ENCODE peak calls at places on chromosomes 6 and 20, in five cellular contexts. M is PC-3, Y is transverse colon, K is breast epithelium, H is heart left ventricle. I is an unnamed sample.

GRCh38 chr6:52643158-52643557 is 27.8 kb upstream of the TMEM14A start:
- DNase-seq in Y (no peak), H (no peak), K (no peak), M (no peak), I (no peak)

GRCh38 chr6:1286972-1287600 is 24.8 kb upstream of the FOXQ1 start:
- DNase-seq in M (peak; percentile 82), H (no peak), K (peak; percentile 83), Y (peak; percentile 64), I (no peak)

GRCh38 chr6:80466981-80467380 is 360.5 kb downstream of the BCKDHB start:
- DNase-seq in Y (no peak), K (no peak), H (no peak), M (no peak), I (no peak)

GRCh38 chr6:113654396-113654795 is 202.7 kb upstream of the MARCKS start:
- DNase-seq in K (peak; percentile 96), M (peak; percentile 91), Y (peak; percentile 39), H (peak; percentile 28), I (no peak)

GRCh38 chr6:109237082-109237985 is 142.0 kb downstream of the CEP57L1 start:
- DNase-seq in Y (no peak), K (no peak), M (peak; percentile 31), H (no peak), I (no peak)

GRCh38 chr6:96812077-96812703 is 25.1 kb downstream of the GPR63 start:
- DNase-seq in M (no peak), H (no peak), Y (no peak), K (no peak), I (no peak)

GRCh38 chr6:123830110-123830509 is 26.4 kb downstream of the NKAIN2 start:
- DNase-seq in H (no peak), Y (no peak), K (no peak), M (no peak), I (no peak)

GRCh38 chr6:109672204-109672603 is 18.8 kb downstream of the AK9 start:
- DNase-seq in H (no peak), K (no peak), Y (no peak), M (peak; percentile 26), I (no peak)

GRCh38 chr20:617934-618690 is 8.0 kb upstream of the TCF15 start:
- DNase-seq in K (no peak), M (no peak), Y (no peak), H (no peak), I (no peak)

GRCh38 chr6:125732398-125732797 is 17.0 kb upstream of the HEY2 start:
- DNase-seq in K (no peak), H (no peak), M (no peak), Y (no peak), I (no peak)

GRCh38 chr6:72784581-72784980 is 162.7 kb downstream of the KCNQ5 start:
- DNase-seq in K (no peak), M (peak; percentile 42), Y (no peak), H (no peak), I (no peak)

GRCh38 chr6:3229566-3230274 is 2.3 kb upstream of the TUBB2B start:
- DNase-seq in M (no peak), Y (no peak), H (no peak), K (no peak), I (peak; percentile 71)

GRCh38 chr20:13312300-13312699 is 91.2 kb downstream of the ISM1 start:
- DNase-seq in K (no peak), Y (no peak), H (no peak), M (peak; percentile 15), I (no peak)

GRCh38 chr6:104688283-104688969 is 171.3 kb downstream of the HACE1 start:
- DNase-seq in Y (no peak), M (no peak), H (no peak), K (no peak), I (no peak)

GRCh38 chr6:169799474-169799926 is 48.1 kb downstream of the ERMARD start:
- DNase-seq in H (no peak), K (no peak), M (peak; percentile 10), Y (no peak), I (no peak)

GRCh38 chr6:22877946-22878705 is 308.8 kb downstream of the HDGFL1 start:
- DNase-seq in H (no peak), M (no peak), K (no peak), Y (no peak), I (peak; percentile 36)

GRCh38 chr6:2037230-2037926 is 208.0 kb downstream of the GMDS start:
- DNase-seq in M (peak; percentile 15), K (no peak), Y (no peak), H (no peak), I (no peak)

GRCh38 chr6:100281471-100281878 is 183.2 kb downstream of the SIM1 start:
- DNase-seq in H (no peak), Y (no peak), M (no peak), K (no peak), I (peak; percentile 55)

DNA sequence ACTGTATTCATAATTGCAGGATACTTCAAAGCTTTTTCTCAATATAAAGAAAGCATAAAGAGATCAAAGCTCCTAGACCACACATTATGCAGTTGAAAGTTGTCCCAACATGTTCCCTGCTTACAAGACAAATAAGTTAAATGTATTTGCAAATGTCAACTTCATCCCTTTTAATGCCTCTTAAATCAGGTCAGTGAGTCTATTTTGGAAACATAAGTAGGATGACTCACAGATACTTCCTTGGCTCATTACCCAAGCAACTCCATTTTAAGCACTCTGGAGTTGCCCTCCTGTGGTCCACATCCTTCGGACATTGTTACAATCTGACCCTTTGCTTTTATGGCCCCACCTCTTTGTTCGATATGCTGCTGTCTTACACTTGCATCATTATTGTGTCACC is 162.0 kb downstream of the FAXC start:
- DNase-seq in Y (no peak), M (peak; percentile 6), K (no peak), H (no peak), I (no peak)
- H3K4me3 ChIP-seq in Y (no peak overlapping the region), M (no peak overlapping the region), K (no peak overlapping the region), H (no peak overlapping the region), I (no peak overlapping the region)

DNA sequence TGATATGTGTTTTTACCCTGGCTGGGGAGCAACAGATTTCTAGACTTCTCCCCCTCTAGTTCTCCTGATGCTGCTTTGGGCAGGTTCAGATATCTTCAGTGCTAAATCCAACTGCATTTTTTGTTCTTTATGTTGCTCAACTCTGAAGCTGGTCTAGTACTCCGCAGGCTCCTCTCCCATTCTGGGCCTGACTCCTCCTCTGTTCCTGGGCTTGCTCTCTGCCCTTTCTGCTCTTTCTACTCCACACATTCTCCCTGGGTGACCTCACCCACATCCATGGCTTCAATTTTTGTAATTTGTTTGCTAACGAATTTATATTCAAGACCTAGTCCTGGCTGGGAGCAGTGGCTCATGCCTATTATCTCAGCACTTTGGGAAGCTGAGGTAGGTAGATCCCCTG is 6.4 kb downstream of the FYN start:
- DNase-seq in H (no peak), K (no peak), Y (no peak), M (no peak), I (no peak)
- H3K4me3 ChIP-seq in H (no peak overlapping the region), K (no peak overlapping the region), Y (no peak overlapping the region), M (no peak overlapping the region), I (no peak overlapping the region)

DNA sequence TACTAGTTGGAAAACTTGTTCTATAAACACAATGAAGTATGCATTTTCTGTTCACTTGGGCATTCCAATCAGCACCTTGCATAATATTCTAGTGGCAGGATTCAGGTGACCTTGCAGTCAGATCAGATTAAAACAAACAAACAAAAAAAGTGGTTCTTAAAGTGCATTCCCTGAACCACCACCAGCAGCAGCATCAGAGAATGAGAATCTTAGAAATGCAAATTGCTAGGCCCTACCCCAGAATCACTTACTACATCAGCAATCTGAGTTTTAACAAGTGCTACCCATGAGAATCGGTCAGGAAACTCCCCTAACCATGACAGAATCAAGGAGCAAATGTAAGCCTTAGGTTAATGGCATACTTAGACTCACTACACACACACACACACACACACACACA is 41.7 kb downstream of the SNAP25 start:
- DNase-seq in K (no peak), M (no peak), Y (no peak), H (no peak), I (no peak)
- H3K4me3 ChIP-seq in K (no peak overlapping the region), M (no peak overlapping the region), Y (no peak overlapping the region), H (no peak overlapping the region), I (no peak overlapping the region)

DNA sequence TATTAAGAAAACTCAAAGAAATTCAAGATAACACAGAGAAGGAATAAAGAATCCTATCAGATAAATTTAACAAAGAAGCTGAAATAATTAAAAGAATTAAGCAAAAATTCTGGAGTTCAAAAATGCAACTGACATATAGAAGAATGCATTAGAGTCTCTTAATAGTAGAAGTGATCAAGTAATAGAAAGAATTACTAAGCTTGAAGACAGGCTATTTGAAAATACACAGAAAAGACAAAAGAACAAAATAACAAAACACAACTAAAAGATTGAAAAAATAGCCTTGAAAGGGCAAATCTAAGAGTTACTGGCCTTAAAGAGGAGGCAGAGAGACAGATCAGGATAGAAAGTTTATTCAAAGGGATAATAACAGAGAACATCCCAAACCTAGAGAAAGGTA is 12.1 kb downstream of the SNX14 start:
- DNase-seq in Y (no peak), H (no peak), K (no peak), M (no peak), I (no peak)
- H3K4me3 ChIP-seq in Y (no peak overlapping the region), H (no peak overlapping the region), K (no peak overlapping the region), M (no peak overlapping the region), I (no peak overlapping the region)

GRCh38 chr20:63973636-63974401 is 4.1 kb upstream of the ZNF512B start:
- DNase-seq in M (peak; percentile 84), H (peak; percentile 90), Y (peak; percentile 89), K (peak; percentile 76), I (peak; percentile 97)
- H3K4me3 ChIP-seq in M (peak overlapping the region; percentile 30), H (peak overlapping the region; percentile 35), Y (no peak overlapping the region), K (peak overlapping the region; percentile 15), I (peak overlapping the region; percentile 53)

DNA sequence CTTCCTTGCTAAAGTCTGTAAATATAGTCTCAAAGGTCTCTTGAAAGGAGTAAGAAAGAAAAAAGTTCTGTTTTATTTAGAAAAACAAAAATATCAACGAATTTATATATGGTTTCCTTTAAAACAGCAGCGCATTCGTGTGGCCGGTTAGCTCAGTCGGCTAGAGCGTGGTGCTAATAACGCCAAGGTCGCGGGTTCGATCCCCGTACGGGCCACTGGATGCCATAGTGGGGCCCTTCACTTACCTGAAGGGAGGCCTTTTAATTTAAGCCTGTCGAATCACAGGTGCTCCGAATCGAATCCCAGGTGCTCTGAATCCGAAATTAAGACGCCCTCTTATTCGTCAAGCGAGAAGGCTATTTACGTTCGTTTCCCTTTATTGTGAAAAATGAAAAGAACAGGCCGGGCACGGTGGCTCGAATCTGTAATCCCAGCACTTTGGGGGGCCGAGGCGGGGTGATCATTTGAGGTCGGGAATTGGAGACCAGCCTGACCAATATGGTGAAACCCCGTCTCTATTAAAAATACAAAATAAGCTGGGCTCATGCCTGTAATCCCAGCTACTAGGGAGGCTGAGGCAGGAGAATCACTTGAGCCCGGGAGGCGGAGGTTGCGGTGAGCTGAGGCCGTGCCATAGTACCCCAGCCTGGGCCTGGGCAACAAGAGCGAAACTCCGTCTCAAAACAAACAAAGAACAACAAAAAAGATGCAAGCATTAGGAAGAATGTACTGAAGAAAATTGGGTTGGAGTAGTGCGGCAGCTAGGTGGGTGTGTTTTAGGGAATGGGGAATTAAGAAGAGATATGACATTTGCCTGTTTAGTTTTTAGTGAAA is 195.8 kb upstream of the ZNF184 start:
- DNase-seq in H (no peak), Y (peak; percentile 23), K (no peak), M (peak; percentile 93), I (peak; percentile 80)
- H3K4me3 ChIP-seq in H (peak overlapping the region; percentile 3), Y (no peak overlapping the region), K (peak overlapping the region; percentile 8), M (peak overlapping the region; percentile 71), I (peak overlapping the region; percentile 48)

DNA sequence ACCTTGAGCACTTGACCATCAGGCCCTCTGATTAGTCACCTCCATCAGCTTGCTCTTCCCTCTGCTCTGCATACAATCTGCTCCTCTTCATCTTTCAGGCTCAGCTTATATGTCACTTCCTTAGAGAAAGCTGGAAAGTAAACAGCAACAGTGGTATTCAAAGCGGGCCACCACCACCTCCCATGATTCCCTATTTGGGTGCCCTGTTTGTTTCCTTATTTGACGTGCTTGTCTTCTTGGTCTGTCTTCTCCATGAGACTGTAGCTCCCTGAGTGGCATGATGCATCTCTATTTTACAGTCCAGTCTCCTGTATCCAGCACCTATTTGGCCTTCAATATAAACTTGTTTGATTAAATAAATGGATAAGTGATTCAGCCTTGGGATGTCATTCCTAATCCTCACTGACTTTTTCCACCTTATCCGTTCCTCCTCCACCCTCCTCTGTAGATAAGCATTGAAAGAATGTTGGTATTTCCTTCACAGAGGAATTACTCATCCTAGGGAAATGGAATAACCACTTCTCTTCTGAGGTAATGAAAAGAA is 102.8 kb upstream of the SGK1 start:
- DNase-seq in K (no peak), Y (no peak), H (no peak), M (peak; percentile 79), I (no peak)
- H3K4me3 ChIP-seq in K (no peak overlapping the region), Y (no peak overlapping the region), H (no peak overlapping the region), M (no peak overlapping the region), I (no peak overlapping the region)

I was measured in H7.